ENCODE peak calls at places on chromosomes 3 and 15, in four cellular contexts. U, F, P and N are unnamed samples.

GRCh38 chr15:79179108-79179561 is 88.6 kb upstream of the RASGRF1 start:
- DNase-seq in U (no peak), F (peak; percentile 88), P (peak; percentile 73), N (peak; percentile 72)

GRCh38 chr15:32956006-32956405 is 238.2 kb downstream of the GREM1 start:
- DNase-seq in U (no peak), F (peak; percentile 42), P (peak; percentile 25), N (peak; percentile 77)

GRCh38 chr3:191882289-191882688 is 421.3 kb downstream of the PYDC2 start:
- DNase-seq in U (no peak), F (no peak), P (no peak), N (no peak)

GRCh38 chr3:111143-112069 is 85.2 kb upstream of the CHL1 start:
- DNase-seq in U (no peak), F (no peak), P (peak; percentile 6), N (peak; percentile 6)

GRCh38 chr3:101850327-101851048 is 1.2 kb downstream of the NFKBIZ start:
- DNase-seq in U (no peak), F (peak; percentile 51), P (no peak), N (no peak)

GRCh38 chr3:54349231-54349647 is 226.9 kb downstream of the CACNA2D3 start:
- DNase-seq in U (no peak), F (peak; percentile 24), P (no peak), N (no peak)

GRCh38 chr3:115922681-115923347 is 299.5 kb downstream of the GAP43 start:
- DNase-seq in U (peak; percentile 51), F (peak; percentile 5), P (peak; percentile 10), N (peak; percentile 15)

GRCh38 chr3:113136071-113136470 is 75.3 kb upstream of the BOC start:
- DNase-seq in U (no peak), F (peak; percentile 5), P (no peak), N (peak; percentile 18)

GRCh38 chr3:16801698-16802097 is 83.1 kb upstream of the PLCL2 start:
- DNase-seq in U (no peak), F (no peak), P (no peak), N (no peak)

GRCh38 chr15:76342382-76343201 is 6.0 kb downstream of the ISL2 start:
- DNase-seq in U (peak; percentile 78), F (no peak), P (no peak), N (no peak)

GRCh38 chr15:48999314-48999713 is 35.6 kb upstream of the SHC4 start:
- DNase-seq in U (no peak), F (no peak), P (no peak), N (no peak)

GRCh38 chr3:107221856-107222255 is 155.4 kb upstream of the CCDC54 start:
- DNase-seq in U (no peak), F (no peak), P (no peak), N (no peak)

GRCh38 chr3:124083990-124084389 is 92.1 kb upstream of the ROPN1 start:
- DNase-seq in U (no peak), F (no peak), P (no peak), N (no peak)

GRCh38 chr15:85642693-85643058 is 152.0 kb downstream of the KLHL25 start:
- DNase-seq in U (no peak), F (no peak), P (no peak), N (no peak)

GRCh38 chr3:187728248-187728647 is 17.0 kb downstream of the BCL6 start:
- DNase-seq in U (no peak), F (no peak), P (no peak), N (no peak)

GRCh38 chr3:61601831-61602230 is 40.5 kb downstream of the PTPRG start:
- DNase-seq in U (no peak), F (no peak), P (no peak), N (no peak)

GRCh38 chr3:187741403-187742350 is 3.6 kb downstream of the BCL6 start:
- DNase-seq in U (peak; percentile 67), F (peak; percentile 86), P (peak; percentile 76), N (peak; percentile 61)

GRCh38 chr3:31066999-31067398 is 172.5 kb upstream of the GADL1 start:
- DNase-seq in U (no peak), F (peak; percentile 28), P (no peak), N (no peak)

GRCh38 chr3:63046580-63046979 is 171.4 kb upstream of the CADPS start:
- DNase-seq in U (no peak), F (no peak), P (no peak), N (no peak)

GRCh38 chr3:59641169-59641914 is 591.5 kb upstream of the CFAP20DC start:
- DNase-seq in U (no peak), F (no peak), P (no peak), N (no peak)

GRCh38 chr15:81514769-81515168 is 140.8 kb upstream of the TMC3 start:
- DNase-seq in U (no peak), F (no peak), P (no peak), N (no peak)

GRCh38 chr15:100259266-100259665 is 82.5 kb downstream of the ADAMTS17 start:
- DNase-seq in U (no peak), F (no peak), P (no peak), N (no peak)

GRCh38 chr15:31495281-31495680 is 168.6 kb downstream of the KLF13 start:
- DNase-seq in U (no peak), F (no peak), P (no peak), N (no peak)

GRCh38 chr3:12049675-12050074 is 45.5 kb downstream of the SYN2 start:
- DNase-seq in U (no peak), F (peak; percentile 4), P (no peak), N (no peak)

GRCh38 chr15:69755571-69756310 is 303.1 kb downstream of the RPLP1 start:
- DNase-seq in U (no peak), F (no peak), P (no peak), N (no peak)
- TF ChIP-seq HMGXB4 in U (no peak), F (no peak), P (no peak), N (no peak)

DNA sequence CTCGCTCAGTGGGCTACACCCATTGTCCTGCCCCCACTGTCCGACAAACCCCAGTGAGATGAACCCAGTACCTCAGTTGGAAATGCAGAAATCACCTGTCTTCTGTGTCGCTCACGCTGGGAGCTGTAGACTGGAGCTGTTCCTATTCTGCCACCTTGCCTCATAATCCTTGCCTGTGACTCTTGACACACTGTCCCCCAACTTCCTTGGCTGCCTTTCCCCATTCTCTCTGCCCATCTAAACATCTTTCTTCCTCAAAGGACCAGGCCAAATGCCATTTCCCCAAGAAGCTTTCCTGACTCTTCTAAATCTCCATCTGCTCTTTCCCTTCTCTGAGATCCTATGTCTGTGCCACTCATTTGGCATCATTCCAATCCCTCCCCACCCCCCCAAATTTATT is 9.7 kb upstream of the CD80 start:
- DNase-seq in U (no peak), F (no peak), P (no peak), N (no peak)
- TF ChIP-seq HMGXB4 in U (no peak), F (no peak), P (no peak), N (no peak)

GRCh38 chr15:40232625-40233070 is 6.2 kb upstream of the PAK6 start:
- DNase-seq in U (no peak), F (no peak), P (no peak), N (no peak)
- TF ChIP-seq HMGXB4 in U (no peak), F (no peak), P (no peak), N (no peak)

GRCh38 chr3:136818851-136819783 is at the start of gene SLC35G2:
- DNase-seq in U (peak; percentile 78), F (peak; percentile 63), P (peak; percentile 55), N (peak; percentile 35)
- TF ChIP-seq HMGXB4 in U (no peak), F (no peak), P (no peak), N (no peak)

DNA sequence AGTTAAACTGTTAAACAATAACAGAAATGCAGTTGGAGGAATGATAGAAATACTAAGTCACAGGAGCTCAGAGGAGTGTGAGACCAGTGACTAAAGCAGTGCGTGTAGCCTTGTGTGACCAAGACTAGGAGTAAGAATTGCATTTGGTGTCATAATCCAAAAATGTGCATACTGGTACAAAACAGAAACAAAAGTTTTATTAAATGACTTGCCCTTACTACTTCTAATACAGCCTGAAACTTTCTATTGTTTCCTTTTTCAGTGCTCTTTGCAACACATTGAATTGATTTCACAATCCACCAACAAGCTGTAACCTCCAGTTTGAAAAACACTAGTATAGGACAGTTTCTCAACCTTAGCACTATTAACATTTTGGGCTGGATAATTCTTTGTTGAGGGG is 17.1 kb downstream of the SNX1 start:
- DNase-seq in U (no peak), F (no peak), P (no peak), N (no peak)
- TF ChIP-seq HMGXB4 in U (no peak), F (no peak), P (no peak), N (no peak)

GRCh38 chr3:132404276-132404675 is 13.0 kb upstream of the DNAJC13 start:
- DNase-seq in U (no peak), F (no peak), P (no peak), N (no peak)
- TF ChIP-seq HMGXB4 in U (no peak), F (no peak), P (no peak), N (no peak)

GRCh38 chr15:90889313-90889730 is 5.0 kb downstream of the FES start:
- DNase-seq in U (no peak), F (no peak), P (no peak), N (no peak)
- TF ChIP-seq HMGXB4 in U (no peak), F (no peak), P (no peak), N (no peak)

GRCh38 chr3:129970603-129971002 is 3.9 kb upstream of the TRH start:
- DNase-seq in U (no peak), F (no peak), P (no peak), N (no peak)

GRCh38 chr3:129974451-129975331 is at the start of gene TRH:
- DNase-seq in U (peak; percentile 41), F (no peak), P (no peak), N (no peak)

GRCh38 chr3:129972301-129972700 is 2.2 kb upstream of the TRH start:
- DNase-seq in U (no peak), F (no peak), P (no peak), N (no peak)

GRCh38 chr3:129973853-129974252 is 667 bp upstream of the TRH start:
- DNase-seq in U (no peak), F (no peak), P (no peak), N (no peak)

DNA sequence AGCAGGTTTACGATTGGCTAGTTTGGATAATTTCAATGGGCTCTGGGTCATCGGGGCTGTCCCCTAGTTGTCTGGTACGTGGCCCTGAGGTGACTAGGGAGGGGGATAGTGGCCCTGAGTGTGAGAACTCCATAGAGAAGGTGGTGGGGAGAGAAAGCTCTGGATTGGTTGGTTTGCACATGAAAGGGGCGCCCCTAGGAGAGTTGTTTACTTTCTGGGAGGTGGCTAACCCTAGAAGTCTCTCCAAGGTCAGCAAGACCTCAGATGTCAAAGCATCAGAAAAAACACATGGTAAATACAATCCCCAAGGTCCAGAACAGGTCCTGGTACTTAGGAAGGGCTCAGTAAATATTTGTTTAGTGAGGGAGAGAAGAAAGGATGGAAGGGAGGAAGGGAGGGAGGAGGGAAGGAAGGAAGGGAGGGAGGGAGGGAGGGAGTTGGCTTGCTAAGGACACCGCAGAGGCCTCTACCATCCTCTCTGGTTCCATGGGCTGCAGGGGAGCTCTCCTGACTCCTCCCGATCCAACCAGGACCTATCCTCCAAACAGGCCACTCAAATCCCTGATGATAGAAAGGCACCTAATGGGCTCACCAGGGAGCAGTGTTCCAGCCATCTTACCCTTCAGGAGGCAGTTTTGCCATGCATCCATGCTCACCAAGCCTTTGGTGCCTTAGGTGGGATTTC is 3.0 kb upstream of the TRH start:
- DNase-seq in U (peak; percentile 32), F (no peak), P (peak; percentile 82), N (no peak)
- TF ChIP-seq HMGXB4 in U (no peak), F (no peak), P (no peak), N (no peak)